ENCODE peak calls at places on chromosomes 4 and X, in four cellular contexts. X is trophoblast cell, A is IMR-90, G is H1. W is an unnamed sample.

GRCh38 chr4:155071962-155072361 is 136.5 kb upstream of the NPY2R start:
- DNase-seq in G (no peak), A (no peak), X (no peak), W (no peak)

GRCh38 chr4:113509851-113510250 is 251.7 kb downstream of the CAMK2D start:
- DNase-seq in A (no peak), X (no peak), G (no peak), W (no peak)

GRCh38 chr4:186081202-186081807 is 12.3 kb downstream of the TLR3 start:
- DNase-seq in A (no peak), G (no peak), X (no peak), W (peak)

GRCh38 chrX:17052776-17053175 is 106.3 kb downstream of the REPS2 start:
- DNase-seq in G (no peak), A (no peak), X (no peak), W (no peak)

GRCh38 chr4:147157860-147158701 is 212.4 kb upstream of the TTC29 start:
- DNase-seq in G (no peak), A (peak), X (no peak), W (peak)

GRCh38 chrX:2703991-2704369 is 12.9 kb downstream of the CD99 start:
- DNase-seq in X (no peak), G (no peak), A (no peak), W (peak)

GRCh38 chr4:186285147-186285546 is 19.2 kb downstream of the F11 start:
- DNase-seq in A (no peak), X (no peak), G (no peak), W (no peak)

GRCh38 chr4:154807042-154807630 is 26.1 kb downstream of the RBM46 start:
- DNase-seq in X (no peak), G (no peak), A (peak), W (peak)

GRCh38 chrX:56733459-56734046 is 4.5 kb downstream of the NBDY start:
- DNase-seq in A (peak), X (peak), G (no peak), W (peak)

GRCh38 chr4:18536420-18536819 is 514.9 kb upstream of the LCORL start:
- DNase-seq in A (no peak), G (no peak), X (no peak), W (peak)

GRCh38 chr4:80462537-80463207 is 127.1 kb downstream of the CFAP299 start:
- DNase-seq in G (no peak), X (no peak), A (no peak), W (no peak)

GRCh38 chr4:15231265-15232091 is 196.4 kb upstream of the C1QTNF7 start:
- DNase-seq in G (no peak), X (peak), A (peak), W (peak)

GRCh38 chr4:138645289-138645688 is 370.3 kb upstream of the NOCT start:
- DNase-seq in A (no peak), X (no peak), G (no peak), W (no peak)

GRCh38 chr4:162787120-162787519 is 379.6 kb downstream of the NAF1 start:
- DNase-seq in G (no peak), A (no peak), X (no peak), W (no peak)

GRCh38 chr4:139208404-139208945 is 31.5 kb upstream of the ELF2 start:
- DNase-seq in A (peak), G (no peak), X (peak), W (no peak)

GRCh38 chr4:128850252-128850651 is 40.8 kb downstream of the JADE1 start:
- DNase-seq in A (no peak), G (no peak), X (no peak), W (no peak)

GRCh38 chr4:4857809-4858508 is 1.5 kb upstream of the MSX1 start:
- DNase-seq in G (no peak), X (no peak), A (no peak), W (peak)

GRCh38 chrX:16664626-16665025 is 14.7 kb downstream of the S100G start:
- DNase-seq in G (no peak), A (no peak), X (no peak), W (peak)

GRCh38 chr4:20408596-20408995 is 156.9 kb downstream of the SLIT2 start:
- DNase-seq in G (no peak), A (peak), X (no peak), W (peak)

GRCh38 chr4:159238631-159239030 is 135.8 kb downstream of the RAPGEF2 start:
- DNase-seq in X (no peak), G (no peak), A (no peak), W (no peak)

GRCh38 chrX:8049827-8050226 is 121.2 kb downstream of the VCX2 start:
- DNase-seq in X (no peak), A (no peak), G (no peak), W (no peak)

GRCh38 chr4:15649914-15650545 is 5.1 kb downstream of the FBXL5 start:
- DNase-seq in G (no peak), A (peak), X (no peak), W (peak)

GRCh38 chrX:39519213-39519544 is 578.6 kb downstream of the BCOR start:
- DNase-seq in A (no peak), G (no peak), X (no peak), W (no peak)

GRCh38 chrX:44876767-44877166 is 3.8 kb downstream of the KDM6A start:
- DNase-seq in X (no peak), G (no peak), A (no peak), W (no peak)

GRCh38 chr4:10623862-10624261 is 60.7 kb downstream of the CLNK start:
- DNase-seq in G (no peak), X (peak), A (no peak), W (no peak)

GRCh38 chr4:54566608-54567007 is 91.1 kb upstream of the KIT start:
- DNase-seq in X (no peak), A (no peak), G (no peak), W (peak)

GRCh38 chrX:49171752-49172279 is at the start of gene PLP2:
- DNase-seq in G (no peak), A (peak), X (peak), W (no peak)

GRCh38 chr4:177163532-177163931 is 146.1 kb upstream of the NEIL3 start:
- DNase-seq in X (no peak), G (no peak), A (peak), W (no peak)

DNA sequence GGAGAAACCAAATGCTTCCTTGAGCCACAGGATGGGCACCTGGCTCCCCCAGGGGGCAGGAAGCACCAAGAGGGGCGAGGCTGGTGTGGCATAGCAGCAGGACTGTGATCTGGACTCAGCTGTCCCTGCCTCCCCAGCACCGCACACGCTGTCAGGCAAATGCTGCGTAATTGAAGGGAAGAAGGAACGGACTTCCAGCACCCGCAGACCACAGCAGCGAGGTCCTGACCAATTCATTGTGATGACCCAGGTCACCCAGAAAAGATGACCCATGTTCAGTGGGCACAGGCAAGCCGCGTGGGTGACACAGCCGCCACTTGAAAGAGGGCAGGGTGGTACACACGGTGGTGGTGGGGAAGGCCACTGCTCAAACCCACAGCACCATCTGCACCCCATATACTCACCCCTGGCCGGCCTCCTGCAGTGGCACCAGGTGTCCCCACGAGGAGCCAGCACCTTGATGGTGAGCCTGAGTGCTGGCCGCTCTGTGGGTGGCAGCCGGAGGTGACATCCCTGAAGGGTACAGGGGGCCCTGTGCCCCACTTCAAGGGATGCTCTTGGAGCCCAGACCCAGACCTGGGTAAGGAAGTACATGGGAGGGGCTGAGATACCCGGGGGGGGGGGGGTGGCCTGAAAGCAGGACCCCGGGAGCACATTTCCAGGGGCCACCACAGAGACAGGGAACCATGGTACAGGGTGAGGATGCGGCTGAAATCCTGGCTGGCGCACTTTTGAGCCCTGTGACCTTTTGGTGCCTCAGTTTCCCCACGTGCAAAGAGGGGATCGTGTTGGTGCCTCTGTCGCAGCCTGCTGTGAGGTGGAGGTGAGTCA is 11.5 kb downstream of the NAT8L start:
- DNase-seq in X (no peak), A (no peak), G (no peak), W (no peak)
- H3K4ac ChIP-seq in X (no peak), A (no peak), G (peak), W (no peak)

GRCh38 chr4:663046-663437 is 11.0 kb downstream of the ATP5ME start:
- DNase-seq in A (no peak), X (no peak), G (no peak), W (no peak)
- H2BK120ac ChIP-seq in A (no peak), X (no peak), G (no peak), W (no peak)

DNA sequence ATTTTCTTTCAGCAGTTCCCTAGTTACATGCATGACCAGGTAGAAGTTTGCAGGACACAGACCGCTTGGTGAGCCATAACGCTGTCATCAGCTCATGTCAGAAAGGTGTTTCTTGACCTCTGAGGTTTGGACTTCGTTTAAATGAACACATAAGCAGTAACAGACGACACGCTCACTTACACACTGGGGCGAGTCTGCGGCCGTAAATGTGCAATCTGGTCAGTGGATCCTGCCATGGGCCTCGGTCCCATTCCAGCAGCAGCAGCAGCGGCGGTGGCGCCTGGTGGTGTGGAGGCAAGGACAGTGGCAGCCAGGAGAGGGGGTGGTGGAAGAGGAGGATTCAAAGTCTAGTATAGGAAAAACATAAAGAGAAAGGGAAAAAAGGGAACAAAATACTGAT is 111.9 kb upstream of the CBR4 start:
- DNase-seq in G (no peak), X (no peak), A (no peak), W (no peak)
- H3K18ac ChIP-seq in G (no peak), X (no peak), A (no peak), W (no peak)

GRCh38 chrX:66751136-66751782 is 112.4 kb upstream of the EDA2R start:
- DNase-seq in X (no peak), A (no peak), G (no peak), W (no peak)
- H3K4ac ChIP-seq in X (no peak), A (no peak), G (no peak), W (no peak)

DNA sequence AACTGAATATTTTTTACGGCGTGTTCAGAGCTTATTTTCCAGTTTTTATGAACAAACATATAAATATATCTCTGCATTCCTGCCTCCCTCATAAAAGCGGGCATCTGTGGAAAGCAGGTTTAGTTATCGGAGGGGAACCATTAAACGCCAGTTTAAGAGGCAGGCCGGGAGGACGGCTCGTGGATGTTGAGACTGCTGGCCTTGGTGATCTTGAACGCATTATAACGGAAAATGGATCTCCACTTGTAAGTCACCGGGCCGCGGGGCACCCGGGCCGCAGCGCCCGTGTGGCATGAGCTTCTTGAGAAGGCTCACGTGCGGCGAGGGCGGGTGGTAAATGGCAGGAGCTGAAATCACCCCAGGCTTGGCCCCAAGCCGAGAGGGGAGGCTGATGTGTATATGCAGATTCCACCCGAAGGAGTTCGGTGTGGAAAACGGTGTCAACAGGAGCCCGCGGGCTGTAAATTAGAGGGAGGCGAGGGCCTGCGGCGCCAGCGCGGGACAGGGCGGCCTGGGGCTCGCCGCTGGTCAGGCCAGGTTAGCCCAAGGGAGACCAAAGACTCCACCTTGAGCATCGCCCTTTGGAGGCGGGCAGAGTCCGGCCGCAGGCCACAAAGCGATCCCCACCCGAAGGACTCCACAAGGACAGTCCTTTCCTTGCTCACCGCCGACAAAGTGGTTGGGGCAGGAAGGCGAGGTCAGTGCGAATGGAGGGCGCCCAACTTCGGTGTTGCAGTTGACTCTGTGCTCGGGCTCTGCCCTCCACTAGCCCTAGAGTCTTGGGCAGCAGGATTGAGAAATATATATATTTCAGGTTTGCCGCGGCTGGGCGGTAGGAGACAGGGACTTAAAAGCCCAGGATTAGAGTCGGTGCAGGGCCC is 1.3 kb upstream of the HAND2 start:
- DNase-seq in G (no peak), A (no peak), X (no peak), W (peak)
- H2BK120ac ChIP-seq in G (no peak), A (no peak), X (no peak), W (no peak)

GRCh38 chr4:8275511-8275910 is 6.0 kb downstream of the HTRA3 start:
- DNase-seq in G (no peak), X (no peak), A (no peak), W (no peak)

GRCh38 chr4:8278009-8278395 is 8.4 kb downstream of the HTRA3 start:
- DNase-seq in A (peak), X (no peak), G (no peak), W (no peak)

GRCh38 chr4:8274772-8275241 is 5.3 kb downstream of the HTRA3 start:
- DNase-seq in A (peak), G (no peak), X (no peak), W (no peak)

GRCh38 chr4:8277356-8278008 is 7.9 kb downstream of the HTRA3 start:
- DNase-seq in G (no peak), A (no peak), X (no peak), W (no peak)

DNA sequence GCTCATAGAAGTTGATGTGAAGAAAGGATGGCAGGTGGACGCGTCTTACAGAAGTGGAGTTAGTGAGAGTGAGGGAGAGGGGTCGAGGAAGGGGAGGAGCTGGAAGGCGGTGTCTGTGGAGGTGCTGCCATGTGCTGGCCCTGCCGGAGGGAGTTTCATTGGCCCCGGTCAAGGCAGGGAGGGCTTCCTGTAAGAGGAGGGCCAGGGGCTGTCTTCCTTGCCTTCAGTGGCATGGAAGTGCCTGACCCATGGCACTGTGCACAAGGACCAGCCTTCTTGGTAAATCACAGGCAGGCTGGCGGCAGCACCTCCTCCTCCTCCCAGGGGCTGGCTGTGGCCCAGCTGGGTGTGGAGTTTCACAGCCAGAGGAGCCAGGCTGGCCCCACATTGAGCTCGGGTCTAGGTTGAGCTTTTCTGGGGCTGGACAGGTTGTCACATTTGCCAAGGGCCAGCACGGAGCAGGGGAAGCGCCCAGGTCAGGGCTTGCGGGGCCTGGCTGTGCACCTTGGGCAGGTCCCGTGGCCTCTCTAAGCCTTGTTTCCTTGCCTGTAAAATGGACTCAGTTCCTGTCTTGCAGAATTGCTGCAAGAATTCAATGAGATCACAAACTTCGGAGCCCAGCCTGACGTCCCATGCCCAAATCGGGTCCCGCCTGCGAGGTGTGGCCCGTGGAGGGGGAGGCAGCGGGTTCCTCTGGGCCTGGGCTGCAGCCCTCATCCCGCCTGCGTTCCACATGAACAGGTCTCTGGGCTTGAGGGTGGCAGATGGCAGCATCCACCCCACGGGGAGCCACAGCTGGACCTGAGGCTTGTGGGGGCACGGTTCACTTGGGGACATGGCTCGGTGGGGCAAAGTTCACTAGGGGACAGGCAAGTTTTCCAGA is 7.0 kb downstream of the HTRA3 start:
- DNase-seq in X (no peak), G (no peak), A (peak), W (no peak)
- H3K18ac ChIP-seq in X (no peak), G (no peak), A (no peak), W (no peak)

GRCh38 chrX:123603516-123603915 is 129.3 kb downstream of the THOC2 start:
- DNase-seq in G (no peak), A (no peak), X (no peak), W (no peak)

GRCh38 chrX:123607270-123607669 is 125.6 kb downstream of the THOC2 start:
- DNase-seq in X (no peak), G (no peak), A (no peak), W (no peak)

DNA sequence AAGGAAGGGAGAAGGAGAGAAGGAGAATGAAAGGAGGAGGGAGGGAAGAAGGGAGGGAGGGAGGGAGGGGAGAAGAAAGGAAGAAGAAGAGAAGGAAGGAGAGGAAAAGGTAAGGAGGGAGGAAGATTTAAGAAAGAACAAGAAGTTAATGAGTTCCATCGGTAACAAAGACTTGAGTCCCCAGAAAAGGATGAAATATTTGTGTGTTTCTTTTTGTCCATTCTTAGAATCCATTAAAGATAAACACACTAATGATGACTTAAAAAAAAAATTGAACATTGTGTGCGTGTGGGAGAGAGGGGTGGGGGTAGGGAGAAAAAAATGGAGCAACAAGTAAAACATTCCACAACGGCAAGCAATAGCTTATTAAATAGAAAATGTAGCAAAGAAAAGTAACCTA is 131.4 kb downstream of the THOC2 start:
- DNase-seq in X (no peak), A (no peak), G (no peak), W (no peak)
- H3K4ac ChIP-seq in X (no peak), A (no peak), G (no peak), W (no peak)

GRCh38 chr4:1084394-1084793 is 29.0 kb downstream of the RNF212 start:
- DNase-seq in G (no peak), X (no peak), A (no peak), W (no peak)

GRCh38 chr4:1087371-1087770 is 26.0 kb downstream of the RNF212 start:
- DNase-seq in G (no peak), A (no peak), X (no peak), W (no peak)

GRCh38 chr4:1084796-1085403 is 28.5 kb downstream of the RNF212 start:
- DNase-seq in X (no peak), A (no peak), G (no peak), W (no peak)

GRCh38 chr4:1086011-1086410 is 27.4 kb downstream of the RNF212 start:
- DNase-seq in G (no peak), A (no peak), X (no peak), W (no peak)

DNA sequence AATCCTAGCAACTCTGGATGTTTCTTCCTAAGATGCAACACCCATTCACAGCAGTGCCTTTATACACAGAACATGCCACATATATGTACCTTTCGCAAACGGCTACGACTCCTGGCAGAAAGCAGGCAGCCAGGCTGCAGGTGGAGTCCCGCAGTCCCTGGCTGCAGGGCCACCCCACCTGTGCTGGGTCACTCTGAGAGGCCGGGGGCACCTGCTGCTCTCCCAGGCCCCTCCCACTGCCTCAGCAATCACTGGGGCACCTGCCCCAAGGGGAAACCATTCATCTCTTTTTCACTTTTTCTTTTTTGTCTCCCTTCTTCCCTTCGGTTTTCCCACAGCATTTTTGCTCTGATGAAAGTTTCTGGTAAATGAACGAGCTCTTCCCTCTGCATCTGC is 28.0 kb downstream of the RNF212 start:
- DNase-seq in A (no peak), X (no peak), G (no peak), W (no peak)
- H2BK120ac ChIP-seq in A (no peak), X (no peak), G (no peak), W (no peak)

W was measured in mesendoderm.